ENCODE peak calls at places on chromosomes 13 and 19, in four cellular contexts. P is fibroblast of lung, U is substantia nigra, T is H1. V is an unnamed sample.

GRCh38 chr13:105410602-105411001 is 1124.9 kb downstream of the EFNB2 start:
- DNase-seq in U (peak; percentile 68), T (peak; percentile 10), P (no peak), V (no peak)

GRCh38 chr19:43534811-43535761 is 2.1 kb downstream of the ZNF575 start:
- DNase-seq in U (peak; percentile 75), T (peak; percentile 76), P (peak; percentile 61), V (peak; percentile 32)

GRCh38 chr13:47109028-47109427 is 212.2 kb upstream of the HTR2A start:
- DNase-seq in T (no peak), U (no peak), P (peak; percentile 37), V (no peak)

GRCh38 chr13:50309872-50310594 is 294.8 kb downstream of the KCNRG start:
- DNase-seq in P (peak; percentile 29), T (no peak), U (no peak), V (no peak)

GRCh38 chr19:18157465-18158063 is 4.6 kb downstream of the PIK3R2 start:
- DNase-seq in U (peak; percentile 86), P (no peak), T (no peak), V (peak; percentile 88)

GRCh38 chr13:44298314-44298713 is 75.3 kb upstream of the SERP2 start:
- DNase-seq in U (no peak), P (peak; percentile 58), T (no peak), V (no peak)

GRCh38 chr19:17339088-17339741 is 1.9 kb downstream of the GTPBP3 start:
- DNase-seq in T (no peak), P (no peak), U (no peak), V (no peak)

GRCh38 chr19:3723883-3724282 is 15.7 kb downstream of the TJP3 start:
- DNase-seq in T (no peak), U (no peak), P (no peak), V (no peak)

GRCh38 chr13:86572115-86572514 is 772.9 kb upstream of the SLITRK6 start:
- DNase-seq in U (no peak), T (no peak), P (peak; percentile 70), V (no peak)

GRCh38 chr13:111519041-111519440 is 198.6 kb downstream of the TEX29 start:
- DNase-seq in U (no peak), T (no peak), P (no peak), V (no peak)

GRCh38 chr19:7500811-7501450 is 12.1 kb upstream of the PEX11G start:
- DNase-seq in T (peak; percentile 60), U (peak; percentile 92), P (peak; percentile 73), V (peak; percentile 89)

GRCh38 chr13:57629391-57629804 is 2.1 kb upstream of the PCDH17 start:
- DNase-seq in T (no peak), U (peak; percentile 35), P (no peak), V (peak; percentile 84)

GRCh38 chr13:79311456-79311855 is 94.6 kb downstream of the RBM26 start:
- DNase-seq in T (no peak), U (no peak), P (no peak), V (no peak)

GRCh38 chr19:3863648-3864047 is 5.2 kb downstream of the ZFR2 start:
- DNase-seq in U (no peak), T (no peak), P (no peak), V (no peak)

GRCh38 chr13:40402931-40403412 is 263.5 kb downstream of the FOXO1 start:
- DNase-seq in U (no peak), P (peak; percentile 90), T (no peak), V (no peak)

GRCh38 chr13:48072787-48073186 is 22.1 kb downstream of the MED4 start:
- DNase-seq in U (no peak), T (no peak), P (no peak), V (no peak)

GRCh38 chr13:113528101-113528797 is 37.7 kb upstream of the DCUN1D2 start:
- DNase-seq in T (no peak), P (no peak), U (no peak), V (no peak)

GRCh38 chr13:28001049-28001448 is 12.6 kb upstream of the URAD start:
- DNase-seq in U (no peak), T (no peak), P (no peak), V (no peak)

GRCh38 chr19:33186431-33186830 is 7.7 kb upstream of the LRP3 start:
- DNase-seq in T (no peak), P (no peak), U (no peak), V (no peak)

GRCh38 chr19:14142262-14143190 is 6.1 kb upstream of the ASF1B start:
- DNase-seq in T (no peak), U (no peak), P (no peak), V (no peak)

GRCh38 chr13:45142440-45143345 is 22.4 kb downstream of the GTF2F2 start:
- DNase-seq in U (no peak), P (peak; percentile 34), T (no peak), V (no peak)

GRCh38 chr13:46075811-46076210 is 23.3 kb upstream of the ZC3H13 start:
- DNase-seq in P (no peak), U (no peak), T (no peak), V (no peak)

GRCh38 chr19:37114001-37114400 is 35.8 kb downstream of the ZNF420 start:
- DNase-seq in U (no peak), P (no peak), T (no peak), V (no peak)

GRCh38 chr13:95698047-95698749 is 21.3 kb downstream of the DNAJC3 start:
- DNase-seq in U (no peak), T (no peak), P (no peak), V (no peak)

GRCh38 chr19:57441979-57442752 is 7.0 kb downstream of the ZNF749 start:
- DNase-seq in P (no peak), U (no peak), T (no peak), V (no peak)

GRCh38 chr19:35248310-35249145 is at the start of gene LSR:
- DNase-seq in U (no peak), P (no peak), T (peak; percentile 88), V (no peak)

GRCh38 chr19:4738734-4739133 is 15.1 kb upstream of the DPP9 start:
- DNase-seq in P (no peak), U (no peak), T (no peak), V (no peak)

GRCh38 chr19:3670258-3670795 is 29.9 kb downstream of the PIP5K1C start:
- DNase-seq in U (peak; percentile 72), T (no peak), P (peak; percentile 90), V (no peak)

GRCh38 chr13:80436571-80437169 is 95.7 kb upstream of the SPRY2 start:
- DNase-seq in T (no peak), P (peak; percentile 42), U (no peak), V (no peak)

GRCh38 chr13:80441968-80442367 is 101.0 kb upstream of the SPRY2 start:
- DNase-seq in P (no peak), T (no peak), U (no peak), V (no peak)

GRCh38 chr13:80442613-80443012 is 101.7 kb upstream of the SPRY2 start:
- DNase-seq in P (no peak), T (no peak), U (no peak), V (no peak)

GRCh38 chr13:80438521-80438920 is 97.6 kb upstream of the SPRY2 start:
- DNase-seq in P (no peak), T (no peak), U (no peak), V (no peak)

DNA sequence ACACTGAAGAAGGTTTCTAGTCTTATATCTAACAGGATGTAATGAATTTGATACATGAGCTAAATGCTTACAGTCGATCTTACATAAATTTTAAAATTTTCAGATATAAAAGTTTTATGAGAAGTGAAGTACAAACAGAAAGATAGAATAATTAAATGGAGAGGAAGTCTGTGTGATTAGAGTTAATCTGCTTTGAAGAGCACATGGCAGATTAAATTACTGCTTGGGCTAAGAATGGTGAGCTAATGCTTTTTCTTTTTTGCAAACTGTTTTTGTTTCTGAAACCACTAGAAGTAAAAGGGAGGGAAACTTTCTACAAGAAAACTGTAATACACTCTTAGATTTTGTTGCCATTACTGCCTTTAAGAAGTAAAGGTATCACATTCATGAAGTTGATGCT is 96.3 kb upstream of the SPRY2 start:
- DNase-seq in P (no peak), T (no peak), U (no peak), V (no peak)
- H3K27ac ChIP-seq in P (no peak overlapping the region), T (no peak overlapping the region), U (no peak overlapping the region), V (no peak overlapping the region)

GRCh38 chr19:41295506-41295905 is 14.5 kb upstream of the CCDC97 start:
- DNase-seq in U (no peak), T (no peak), P (no peak), V (no peak)
- H3K27ac ChIP-seq in U (no peak overlapping the region), T (no peak overlapping the region), P (no peak overlapping the region), V (no peak overlapping the region)

GRCh38 chr19:9407827-9408226 is 27.5 kb downstream of the ZNF266 start:
- DNase-seq in T (no peak), U (no peak), P (no peak), V (no peak)

GRCh38 chr19:9406798-9407352 is 28.5 kb downstream of the ZNF266 start:
- DNase-seq in T (peak; percentile 19), P (peak; percentile 87), U (peak; percentile 23), V (peak; percentile 29)
- H3K27ac ChIP-seq in T (no peak overlapping the region), P (peak overlapping the region; percentile 68), U (no peak overlapping the region), V (no peak overlapping the region)

GRCh38 chr13:26599403-26599802 is 41.9 kb downstream of the WASF3 start:
- DNase-seq in U (no peak), T (no peak), P (no peak), V (no peak)

GRCh38 chr13:26600345-26600761 is 42.9 kb downstream of the WASF3 start:
- DNase-seq in P (peak; percentile 42), T (no peak), U (no peak), V (no peak)

GRCh38 chr13:26602783-26603182 is 45.3 kb downstream of the WASF3 start:
- DNase-seq in P (no peak), T (no peak), U (no peak), V (no peak)

GRCh38 chr13:26601669-26602068 is 44.2 kb downstream of the WASF3 start:
- DNase-seq in P (peak; percentile 66), T (no peak), U (no peak), V (no peak)

GRCh38 chr13:26599885-26600284 is 42.4 kb downstream of the WASF3 start:
- DNase-seq in P (no peak), U (no peak), T (no peak), V (no peak)
- H3K27ac ChIP-seq in P (no peak overlapping the region), U (no peak overlapping the region), T (no peak overlapping the region), V (no peak overlapping the region)

GRCh38 chr13:20772401-20773131 is 1.2 kb downstream of the EEF1AKMT1 start:
- DNase-seq in T (no peak), P (peak; percentile 40), U (no peak), V (no peak)
- H3K27ac ChIP-seq in T (no peak overlapping the region), P (peak overlapping the region; percentile 92), U (peak overlapping the region; percentile 85), V (peak overlapping the region; percentile 89)

DNA sequence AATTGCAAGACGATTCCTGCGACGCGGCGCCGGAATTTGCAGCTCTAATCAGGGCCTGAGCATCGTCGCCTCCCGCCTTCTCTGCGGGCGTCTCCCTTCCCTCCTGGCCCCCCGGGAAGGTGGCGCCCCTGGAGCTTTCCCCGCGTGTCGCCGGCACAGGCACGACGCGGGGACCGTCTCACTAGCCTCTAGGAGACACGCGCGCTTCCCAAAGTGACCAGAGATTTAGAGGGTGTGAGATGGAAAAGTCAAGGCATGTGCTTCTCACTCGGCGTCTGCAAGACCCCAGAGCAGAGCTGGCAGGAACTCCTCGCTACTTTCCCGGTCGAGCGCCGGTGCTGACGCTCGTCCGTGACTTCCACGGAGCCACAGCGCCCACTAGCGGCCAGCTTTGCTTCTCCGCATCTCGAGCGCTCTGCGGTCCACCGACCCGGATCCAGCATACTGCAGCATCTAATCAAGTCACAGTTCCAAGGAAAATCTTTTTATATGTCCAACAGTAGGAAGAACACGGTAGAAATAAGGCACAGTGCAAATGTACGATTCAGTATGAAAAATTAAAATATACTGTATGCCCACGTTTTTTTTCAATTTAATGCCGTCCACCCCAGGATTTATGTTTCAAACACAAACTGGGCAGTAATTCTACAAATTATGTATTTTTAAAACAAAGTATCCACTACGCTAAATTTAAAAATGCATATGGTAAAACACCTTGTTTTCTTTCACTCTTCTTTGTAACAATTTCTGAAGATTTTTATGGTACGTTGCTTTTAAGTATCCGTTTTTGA is 977 bp upstream of the EFNB2 start:
- DNase-seq in T (peak; percentile 75), U (peak; percentile 92), P (peak; percentile 80), V (peak; percentile 76)
- H3K27ac ChIP-seq in T (no peak overlapping the region), U (peak overlapping the region; percentile 61), P (peak overlapping the region; percentile 9), V (peak overlapping the region; percentile 58)

GRCh38 chr19:54470991-54471782 is 1.9 kb downstream of the CDC42EP5 start:
- DNase-seq in P (no peak), T (no peak), U (peak; percentile 51), V (no peak)
- H3K27ac ChIP-seq in P (no peak overlapping the region), T (no peak overlapping the region), U (no peak overlapping the region), V (peak overlapping the region; percentile 26)

V was measured in caudate nucleus.